ENCODE peak calls at places on chromosomes 16 and 17, in ten cellular contexts. U is OCI-LY7, W is A549, L is dorsolateral prefrontal cortex, K is ovary, N is neural progenitor cell, V is endothelial cell of umbilical vein, D is HCT116, P is heart right ventricle, Y is breast epithelium. T is an unnamed sample.

GRCh38 chr16:75203667-75204409 is 3.1 kb downstream of the CTRB2 start:
- DNase-seq in U (no peak), W (no peak), L (no peak), K (no peak), N (no peak), V (no peak), D (no peak), P (no peak), Y (peak), T (peak)

GRCh38 chr17:48759288-48759687 is 30.7 kb upstream of the HOXB13 start:
- DNase-seq in U (no peak), W (no peak), L (no peak), K (no peak), N (no peak), V (no peak), D (no peak), P (no peak), Y (no peak), T (no peak)

GRCh38 chr17:77416096-77416713 is 275.4 kb downstream of the SEC14L1 start:
- DNase-seq in U (no peak), W (no peak), L (no peak), K (no peak), N (no peak), V (no peak), D (no peak), P (no peak), Y (no peak), T (no peak)

GRCh38 chr17:77729587-77729986 is 228.9 kb upstream of the TNRC6C start:
- DNase-seq in U (no peak), W (no peak), L (no peak), K (no peak), N (no peak), V (no peak), D (no peak), P (no peak), Y (no peak), T (no peak)

GRCh38 chr17:78962345-78962983 is 17.3 kb downstream of the LGALS3BP start:
- DNase-seq in U (no peak), W (peak), L (no peak), K (no peak), N (no peak), V (no peak), D (peak), P (no peak), Y (no peak), T (no peak)

GRCh38 chr16:66377327-66377723 is 10.8 kb downstream of the CDH5 start:
- DNase-seq in U (no peak), W (no peak), L (no peak), K (no peak), N (no peak), V (no peak), D (no peak), P (no peak), Y (no peak), T (no peak)

GRCh38 chr17:67439269-67439668 is 62.2 kb downstream of the PITPNC1 start:
- DNase-seq in U (no peak), W (no peak), L (no peak), K (no peak), N (no peak), V (no peak), D (no peak), P (no peak), Y (no peak), T (no peak)

GRCh38 chr17:41494524-41494923 is 4.8 kb upstream of the KRT36 start:
- DNase-seq in U (no peak), W (no peak), L (no peak), K (no peak), N (no peak), V (peak), D (no peak), P (no peak), Y (no peak), T (no peak)

GRCh38 chr16:22232277-22233049 is 26.4 kb downstream of the EEF2K start:
- DNase-seq in U (no peak), W (peak), L (no peak), K (no peak), N (no peak), V (peak), D (peak), P (no peak), Y (peak), T (no peak)

GRCh38 chr17:55722016-55722706 is 503 bp downstream of the TMEM100 start:
- DNase-seq in U (no peak), W (no peak), L (no peak), K (no peak), N (no peak), V (no peak), D (no peak), P (no peak), Y (no peak), T (no peak)

GRCh38 chr16:57818377-57819055 is 16.2 kb upstream of the KIFC3 start:
- DNase-seq in U (no peak), W (no peak), L (no peak), K (no peak), N (no peak), V (no peak), D (no peak), P (no peak), Y (no peak), T (no peak)

GRCh38 chr17:10737168-10737622 is 7.4 kb upstream of the TMEM220 start:
- DNase-seq in U (no peak), W (peak), L (peak), K (peak), N (peak), V (peak), D (peak), P (peak), Y (peak), T (no peak)

GRCh38 chr17:13698832-13699231 is 97.1 kb upstream of the HS3ST3A1 start:
- DNase-seq in U (peak), W (no peak), L (no peak), K (no peak), N (peak), V (no peak), D (no peak), P (no peak), Y (no peak), T (no peak)

GRCh38 chr16:26818393-26818792 is 248.3 kb upstream of the C16orf82 start:
- DNase-seq in U (no peak), W (no peak), L (no peak), K (no peak), N (no peak), V (no peak), D (no peak), P (no peak), Y (no peak), T (no peak)

GRCh38 chr17:74391771-74392170 is 24.5 kb downstream of the GPR142 start:
- DNase-seq in U (no peak), W (no peak), L (no peak), K (no peak), N (no peak), V (no peak), D (no peak), P (no peak), Y (no peak), T (no peak)

GRCh38 chr17:77446959-77447634 is 306.3 kb downstream of the SEC14L1 start:
- DNase-seq in U (no peak), W (no peak), L (no peak), K (no peak), N (no peak), V (no peak), D (no peak), P (no peak), Y (no peak), T (peak)

GRCh38 chr16:3021449-3022207 is 1.5 kb downstream of the TNFRSF12A start:
- DNase-seq in U (peak), W (peak), L (no peak), K (peak), N (peak), V (peak), D (peak), P (peak), Y (peak), T (peak)

GRCh38 chr17:249236-249993 is 68.0 kb upstream of the DOC2B start:
- DNase-seq in U (no peak), W (no peak), L (no peak), K (peak), N (no peak), V (no peak), D (no peak), P (no peak), Y (peak), T (peak)

GRCh38 chr16:46618516-46618915 is 2.7 kb downstream of the SHCBP1 start:
- DNase-seq in U (no peak), W (no peak), L (no peak), K (no peak), N (no peak), V (no peak), D (no peak), P (no peak), Y (no peak), T (no peak)

GRCh38 chr16:30342751-30343490 is 12.2 kb downstream of the CD2BP2 start:
- DNase-seq in U (peak), W (no peak), L (peak), K (no peak), N (no peak), V (no peak), D (no peak), P (no peak), Y (no peak), T (no peak)

GRCh38 chr17:48577330-48577945 is 712 bp downstream of the HOXB4 start:
- DNase-seq in U (peak), W (no peak), L (no peak), K (no peak), N (no peak), V (peak), D (no peak), P (no peak), Y (no peak), T (no peak)

GRCh38 chr17:45813051-45813731 is 29.1 kb downstream of the CRHR1 start:
- DNase-seq in U (no peak), W (no peak), L (peak), K (no peak), N (peak), V (no peak), D (no peak), P (no peak), Y (no peak), T (no peak)

GRCh38 chr16:19912445-19913305 is 28.0 kb upstream of the GPRC5B start:
- DNase-seq in U (no peak), W (no peak), L (no peak), K (no peak), N (no peak), V (peak), D (peak), P (no peak), Y (no peak), T (no peak)

GRCh38 chr17:7704601-7705268 is at the start of gene EFNB3:
- DNase-seq in U (no peak), W (peak), L (no peak), K (no peak), N (peak), V (no peak), D (no peak), P (no peak), Y (no peak), T (no peak)

GRCh38 chr16:1639282-1639681 is 27.1 kb downstream of the CRAMP1 start:
- DNase-seq in U (no peak), W (no peak), L (no peak), K (no peak), N (peak), V (no peak), D (no peak), P (no peak), Y (no peak), T (no peak)

GRCh38 chr16:66916518-66916917 is 2.2 kb downstream of the CDH16 start:
- DNase-seq in U (no peak), W (no peak), L (no peak), K (no peak), N (no peak), V (no peak), D (no peak), P (no peak), Y (no peak), T (no peak)

GRCh38 chr16:54160939-54161897 is 125.4 kb downstream of the IRX3 start:
- DNase-seq in U (no peak), W (no peak), L (no peak), K (no peak), N (no peak), V (no peak), D (no peak), P (no peak), Y (no peak), T (no peak)

GRCh38 chr17:78013683-78014467 is 55.4 kb downstream of the TNRC6C start:
- DNase-seq in U (peak), W (peak), L (peak), K (peak), N (peak), V (peak), D (peak), P (peak), Y (no peak), T (peak)

GRCh38 chr16:16857012-16857411 is 478.1 kb downstream of the NPIPA7 start:
- DNase-seq in U (no peak), W (no peak), L (no peak), K (no peak), N (no peak), V (no peak), D (no peak), P (no peak), Y (no peak), T (no peak)

GRCh38 chr17:1069847-1070246 is 72.9 kb downstream of the TIMM22 start:
- DNase-seq in U (no peak), W (no peak), L (no peak), K (no peak), N (no peak), V (no peak), D (no peak), P (no peak), Y (no peak), T (no peak)

GRCh38 chr17:62628845-62629555 is 1.5 kb downstream of the MRC2 start:
- DNase-seq in U (no peak), W (no peak), L (no peak), K (peak), N (peak), V (no peak), D (no peak), P (no peak), Y (no peak), T (no peak)

GRCh38 chr17:8806206-8807069 is 7.3 kb upstream of the MFSD6L start:
- DNase-seq in U (no peak), W (no peak), L (no peak), K (no peak), N (no peak), V (no peak), D (no peak), P (no peak), Y (no peak), T (no peak)

GRCh38 chr17:45942284-45942683 is 47.9 kb downstream of the MAPT start:
- DNase-seq in U (no peak), W (no peak), L (peak), K (peak), N (peak), V (no peak), D (no peak), P (peak), Y (peak), T (peak)

GRCh38 chr17:42783062-42783777 is 2.8 kb downstream of the WNK4 start:
- DNase-seq in U (no peak), W (peak), L (no peak), K (no peak), N (no peak), V (peak), D (no peak), P (no peak), Y (no peak), T (no peak)

GRCh38 chr17:30321314-30321713 is 12.5 kb downstream of the TMIGD1 start:
- DNase-seq in U (no peak), W (peak), L (no peak), K (no peak), N (no peak), V (no peak), D (no peak), P (no peak), Y (no peak), T (no peak)

GRCh38 chr16:78215222-78215621 is 115.8 kb downstream of the WWOX start:
- DNase-seq in U (no peak), W (no peak), L (no peak), K (no peak), N (no peak), V (no peak), D (no peak), P (no peak), Y (no peak), T (no peak)

GRCh38 chr16:47460301-47460754 is 535 bp downstream of the ITFG1 start:
- DNase-seq in U (no peak), W (peak), L (no peak), K (no peak), N (no peak), V (no peak), D (no peak), P (no peak), Y (no peak), T (no peak)

DNA sequence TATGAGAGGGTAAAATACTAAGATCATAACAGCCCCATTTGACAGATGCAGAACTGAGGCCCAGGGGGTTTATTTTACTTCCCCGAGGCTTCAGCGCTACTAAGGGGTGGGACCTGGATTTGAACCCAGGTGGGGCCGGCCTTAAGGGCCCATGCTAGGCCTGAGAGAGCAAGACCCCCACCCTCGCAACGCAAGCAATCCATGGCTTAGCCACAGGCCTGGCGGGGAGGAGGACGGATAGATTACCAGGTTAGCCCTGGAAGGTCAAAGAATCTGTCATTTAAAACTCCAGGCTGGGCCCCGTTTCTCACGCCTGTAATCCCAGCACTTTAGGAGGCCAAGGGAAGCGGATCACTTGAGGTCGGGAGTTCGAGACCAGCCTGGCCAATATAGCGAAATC is 1.9 kb upstream of the CDH3 start:
- DNase-seq in U (no peak), W (no peak), L (no peak), K (no peak), N (no peak), V (no peak), D (no peak), P (no peak), Y (no peak), T (no peak)
- H3K27ac ChIP-seq in U (no peak), W (no peak), L (no peak), K (peak), N (no peak), V (no peak), D (no peak), P (no peak), Y (peak), T (no peak)

GRCh38 chr16:31913668-31914067 is 40.1 kb downstream of the ZNF267 start:
- DNase-seq in U (no peak), W (no peak), L (no peak), K (no peak), N (no peak), V (no peak), D (no peak), P (no peak), Y (no peak), T (no peak)

GRCh38 chr16:31920373-31920772 is 46.8 kb downstream of the ZNF267 start:
- DNase-seq in U (no peak), W (no peak), L (no peak), K (no peak), N (no peak), V (no peak), D (no peak), P (no peak), Y (no peak), T (no peak)

GRCh38 chr16:31916056-31916488 is 42.5 kb downstream of the ZNF267 start:
- DNase-seq in U (peak), W (peak), L (no peak), K (no peak), N (no peak), V (no peak), D (no peak), P (no peak), Y (no peak), T (no peak)
- H3K4me3 ChIP-seq in U (no peak), W (no peak), L (no peak), K (no peak), N (no peak), V (no peak), D (no peak), P (no peak), Y (no peak), T (no peak)

GRCh38 chr16:8905795-8906591 is 23.8 kb downstream of the LITAFD start:
- DNase-seq in U (no peak), W (no peak), L (no peak), K (no peak), N (peak), V (no peak), D (no peak), P (no peak), Y (no peak), T (no peak)
- TF ChIP-seq CTCF in U (peak), W (peak), L (no peak), K (no peak), N (peak), V (peak), D (peak), P (no peak), Y (no peak), T (no peak)

DNA sequence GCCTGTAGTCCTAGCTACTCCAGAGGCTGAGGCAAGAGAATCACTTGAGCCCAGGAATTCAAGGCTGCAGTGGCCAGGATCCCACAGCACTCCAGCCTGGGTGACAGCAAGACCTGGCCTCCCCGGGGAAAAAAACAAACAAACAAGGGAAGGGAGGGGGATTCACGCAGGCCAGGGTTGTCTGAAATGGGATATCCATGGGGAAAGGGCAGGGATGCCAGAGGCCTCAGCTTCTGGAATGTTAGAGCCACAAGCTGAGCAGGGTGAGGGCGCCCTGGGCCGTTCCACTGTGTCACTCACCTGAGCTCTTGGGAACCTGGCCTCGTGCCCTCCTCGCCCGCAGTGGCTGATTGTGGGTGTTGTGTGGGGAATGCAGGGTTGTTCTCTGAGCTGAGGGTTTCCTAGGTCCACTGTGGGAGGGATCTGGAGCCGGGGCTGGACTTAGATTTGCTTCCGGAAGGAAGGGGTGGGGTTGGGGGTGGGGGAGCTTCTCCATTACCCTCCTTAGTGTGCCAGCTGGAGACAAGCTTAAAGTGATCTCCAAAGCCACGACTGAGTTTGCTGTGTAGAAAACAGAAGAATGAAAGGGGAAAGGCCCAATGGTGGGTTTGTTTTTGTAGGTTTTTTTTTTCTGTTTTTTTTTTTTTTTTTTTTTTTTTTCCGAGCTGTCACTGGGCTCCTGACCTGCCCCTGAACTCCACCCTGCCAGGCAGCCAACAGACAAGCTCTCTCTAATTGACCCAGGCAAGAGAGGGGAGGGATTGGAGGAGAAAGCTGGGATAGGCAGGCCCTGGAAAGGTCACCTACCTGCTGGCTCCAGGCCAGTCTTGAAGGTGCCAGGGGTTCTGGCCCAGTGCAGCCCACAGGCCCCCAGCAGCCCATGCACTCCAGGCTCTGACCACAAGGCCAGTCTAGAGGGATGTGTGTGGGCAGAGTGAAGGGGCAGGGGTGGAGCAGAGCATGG is at the start of gene SULT1A1:
- DNase-seq in U (no peak), W (no peak), L (no peak), K (no peak), N (no peak), V (no peak), D (no peak), P (peak), Y (peak), T (peak)
- H3K27ac ChIP-seq in U (no peak), W (peak), L (peak), K (peak), N (no peak), V (no peak), D (peak), P (peak), Y (peak), T (no peak)

GRCh38 chr16:84703671-84704070 is 3.9 kb downstream of the USP10 start:
- DNase-seq in U (no peak), W (no peak), L (no peak), K (no peak), N (peak), V (no peak), D (no peak), P (no peak), Y (no peak), T (no peak)
- H3K4me3 ChIP-seq in U (no peak), W (no peak), L (no peak), K (no peak), N (no peak), V (no peak), D (no peak), P (no peak), Y (no peak), T (no peak)

GRCh38 chr16:45454-45853 is 8.0 kb downstream of the POLR3K start:
- DNase-seq in U (no peak), W (no peak), L (no peak), K (no peak), N (no peak), V (no peak), D (no peak), P (no peak), Y (peak), T (no peak)
- TF ChIP-seq CTCF in U (no peak), W (no peak), L (no peak), K (no peak), N (no peak), V (no peak), D (no peak), P (no peak), Y (no peak), T (no peak)

GRCh38 chr17:4234406-4234805 is 29.4 kb downstream of the ANKFY1 start:
- DNase-seq in U (no peak), W (no peak), L (no peak), K (no peak), N (no peak), V (no peak), D (no peak), P (no peak), Y (no peak), T (no peak)
- H3K27ac ChIP-seq in U (no peak), W (no peak), L (no peak), K (no peak), N (no peak), V (no peak), D (no peak), P (peak), Y (no peak), T (peak)